ENCODE peak calls at places on chromosomes 12 and 14, in ten cellular contexts. O is choroid plexus epithelial cell; B is T-helper 17 cell; V is neuronal stem cell; Q is left lobe of liver; J is AML-193; L is activated CD4-positive, CD25-positive, alpha-beta regulatory T cell; G is AG20443; E is ACHN; U is CD4-positive, alpha-beta memory T cell. D is an unnamed sample.

GRCh38 chr12:6234906-6235305 is 34.7 kb downstream of the CD9 start:
- DNase-seq in O (no peak), B (no peak), V (no peak), Q (no peak), J (no peak), L (no peak), G (no peak), E (no peak), U (no peak), D (no peak)

GRCh38 chr12:93748672-93749403 is 71.7 kb downstream of the CRADD start:
- DNase-seq in O (no peak), B (no peak), V (no peak), Q (no peak), J (no peak), L (no peak), G (no peak), E (no peak), U (no peak), D (peak)

GRCh38 chr12:15346488-15346887 is 24.2 kb downstream of the PTPRO start:
- DNase-seq in O (no peak), B (no peak), V (no peak), Q (no peak), J (no peak), L (no peak), G (no peak), E (peak), U (no peak), D (no peak)

GRCh38 chr14:74571901-74572828 is 39.9 kb downstream of the LTBP2 start:
- DNase-seq in O (peak), B (no peak), V (no peak), Q (no peak), J (peak), L (no peak), G (peak), E (peak), U (no peak), D (no peak)

GRCh38 chr12:66831495-66831894 is 152.6 kb upstream of the GRIP1 start:
- DNase-seq in O (no peak), B (no peak), V (no peak), Q (no peak), J (no peak), L (no peak), G (no peak), E (no peak), U (no peak), D (no peak)

GRCh38 chr14:30681752-30682355 is 59.7 kb downstream of the SCFD1 start:
- DNase-seq in O (peak), B (no peak), V (no peak), Q (no peak), J (peak), L (no peak), G (no peak), E (peak), U (no peak), D (peak)

GRCh38 chr12:114404451-114405198 is 1.3 kb downstream of the TBX5 start:
- DNase-seq in O (no peak), B (no peak), V (peak), Q (no peak), J (no peak), L (no peak), G (no peak), E (no peak), U (no peak), D (no peak)

GRCh38 chr14:42571991-42572390 is 965.3 kb downstream of the LRFN5 start:
- DNase-seq in O (no peak), B (no peak), V (no peak), Q (no peak), J (no peak), L (no peak), G (no peak), E (no peak), U (no peak), D (no peak)

GRCh38 chr12:7375145-7375543 is 68.8 kb downstream of the CD163L1 start:
- DNase-seq in O (no peak), B (no peak), V (no peak), Q (no peak), J (no peak), L (no peak), G (no peak), E (no peak), U (no peak), D (no peak)

GRCh38 chr14:20690848-20691640 is 2.5 kb downstream of the ANG start:
- DNase-seq in O (peak), B (no peak), V (peak), Q (no peak), J (peak), L (no peak), G (peak), E (peak), U (peak), D (peak)

GRCh38 chr12:14185441-14186192 is 179.9 kb upstream of the ATF7IP start:
- DNase-seq in O (peak), B (no peak), V (peak), Q (no peak), J (peak), L (no peak), G (peak), E (peak), U (peak), D (peak)

GRCh38 chr14:101525646-101526527 is 35.4 kb upstream of the DIO3 start:
- DNase-seq in O (no peak), B (no peak), V (no peak), Q (no peak), J (no peak), L (no peak), G (no peak), E (no peak), U (no peak), D (peak)

GRCh38 chr12:118055144-118055557 is 5.8 kb downstream of the WSB2 start:
- DNase-seq in O (peak), B (peak), V (no peak), Q (peak), J (peak), L (peak), G (peak), E (peak), U (peak), D (no peak)

GRCh38 chr12:23337213-23337612 is 612.3 kb downstream of the SOX5 start:
- DNase-seq in O (no peak), B (no peak), V (no peak), Q (no peak), J (no peak), L (no peak), G (no peak), E (no peak), U (no peak), D (no peak)

GRCh38 chr14:81122326-81122725 is 98.4 kb downstream of the GTF2A1 start:
- DNase-seq in O (no peak), B (no peak), V (no peak), Q (no peak), J (no peak), L (no peak), G (no peak), E (no peak), U (no peak), D (no peak)